ENCODE peak calls at places on chromosomes 2 and 18, in five cellular contexts. One of them, this sample, is unnamed.

GRCh38 chr2:241595600-241596140 is 37.1 kb downstream of the BOK start:
- DNase-seq in astrocyte of the spinal cord: no peak
- DNase-seq in MV-4-11: no peak
- DNase-seq in GDM1: no peak
- DNase-seq in HTR-8/SVneo: peak; percentile 31
- DNase-seq in this sample: no peak

GRCh38 chr2:64730551-64731305 is 77.0 kb upstream of the SERTAD2 start:
- DNase-seq in astrocyte of the spinal cord: peak; percentile 74
- DNase-seq in MV-4-11: peak; percentile 33
- DNase-seq in GDM1: no peak
- DNase-seq in HTR-8/SVneo: no peak
- DNase-seq in this sample: peak; percentile 79

GRCh38 chr2:64632855-64633819 is 20.6 kb downstream of the SERTAD2 start:
- DNase-seq in astrocyte of the spinal cord: no peak
- DNase-seq in MV-4-11: peak; percentile 33
- DNase-seq in GDM1: no peak
- DNase-seq in HTR-8/SVneo: no peak
- DNase-seq in this sample: no peak

GRCh38 chr2:197136452-197136851 is 174.1 kb downstream of the ANKRD44 start:
- DNase-seq in astrocyte of the spinal cord: no peak
- DNase-seq in MV-4-11: no peak
- DNase-seq in GDM1: no peak
- DNase-seq in HTR-8/SVneo: no peak
- DNase-seq in this sample: no peak

GRCh38 chr18:44130365-44130942 is 550.2 kb upstream of the SETBP1 start:
- DNase-seq in astrocyte of the spinal cord: peak; percentile 53
- DNase-seq in MV-4-11: no peak
- DNase-seq in GDM1: peak; percentile 58
- DNase-seq in HTR-8/SVneo: no peak
- DNase-seq in this sample: peak; percentile 56

GRCh38 chr2:180314086-180314485 is 307.0 kb upstream of the CWC22 start:
- DNase-seq in astrocyte of the spinal cord: no peak
- DNase-seq in MV-4-11: no peak
- DNase-seq in GDM1: no peak
- DNase-seq in HTR-8/SVneo: no peak
- DNase-seq in this sample: no peak

GRCh38 chr2:237691908-237692600 is 64.7 kb downstream of the LRRFIP1 start:
- DNase-seq in astrocyte of the spinal cord: peak; percentile 90
- DNase-seq in MV-4-11: peak; percentile 66
- DNase-seq in GDM1: peak; percentile 92
- DNase-seq in HTR-8/SVneo: peak; percentile 81
- DNase-seq in this sample: peak; percentile 77

GRCh38 chr18:32980896-32981295 is 208.1 kb upstream of the KLHL14 start:
- DNase-seq in astrocyte of the spinal cord: peak; percentile 52
- DNase-seq in MV-4-11: no peak
- DNase-seq in GDM1: no peak
- DNase-seq in HTR-8/SVneo: no peak
- DNase-seq in this sample: no peak

GRCh38 chr2:139946690-139947089 is 1166.5 kb upstream of the NXPH2 start:
- DNase-seq in astrocyte of the spinal cord: no peak
- DNase-seq in MV-4-11: no peak
- DNase-seq in GDM1: no peak
- DNase-seq in HTR-8/SVneo: no peak
- DNase-seq in this sample: no peak

GRCh38 chr2:11676640-11677039 is 6.6 kb upstream of the NTSR2 start:
- DNase-seq in astrocyte of the spinal cord: no peak
- DNase-seq in MV-4-11: no peak
- DNase-seq in GDM1: no peak
- DNase-seq in HTR-8/SVneo: no peak
- DNase-seq in this sample: no peak

GRCh38 chr2:25380023-25380422 is 38.3 kb upstream of the DNMT3A start:
- DNase-seq in astrocyte of the spinal cord: no peak
- DNase-seq in MV-4-11: no peak
- DNase-seq in GDM1: no peak
- DNase-seq in HTR-8/SVneo: no peak
- DNase-seq in this sample: no peak